ENCODE peak calls at places on chromosomes 4 and X, in five cellular contexts. One of them, this sample, is unnamed.
A peak's percentile ranks its signal among the peaks of the same experiment; 100 is the strongest.

GRCh38 chr4:5141802-5142201 is 90.5 kb downstream of the STK32B start:
- DNase-seq in prostate gland: no peak
- DNase-seq in lower leg skin: no peak
- DNase-seq in LHCN-M2: no peak
- DNase-seq in activated T-helper 1 cell treated with anti-CD3 and anti-CD28 coated beads, Interleukin-12 subunit alpha, Interleukin-12 subunit beta, Interleukin-2, Interleukin-4 antibody, amounts not matched to agents 30 ng/mL and 10 ng/mL and 1 ng/mL, durations not matched to agents 14 hours and 24 hours and 36 hours: no peak
- DNase-seq in this sample: no peak

GRCh38 chr4:100984901-100985300 is 362.4 kb downstream of the PPP3CA start:
- DNase-seq in LHCN-M2: peak; percentile 90
- DNase-seq in activated T-helper 1 cell treated with anti-CD3 and anti-CD28 coated beads, Interleukin-12 subunit alpha, Interleukin-12 subunit beta, Interleukin-2, Interleukin-4 antibody, amounts not matched to agents 30 ng/mL and 10 ng/mL and 1 ng/mL, durations not matched to agents 14 hours and 24 hours and 36 hours: no peak
- DNase-seq in lower leg skin: no peak
- DNase-seq in prostate gland: no peak
- DNase-seq in this sample: no peak

GRCh38 chr4:15544196-15544730 is 74.6 kb downstream of the CC2D2A start:
- DNase-seq in prostate gland: no peak
- DNase-seq in lower leg skin: no peak
- DNase-seq in activated T-helper 1 cell treated with anti-CD3 and anti-CD28 coated beads, Interleukin-12 subunit alpha, Interleukin-12 subunit beta, Interleukin-2, Interleukin-4 antibody, amounts not matched to agents 30 ng/mL and 10 ng/mL and 1 ng/mL, durations not matched to agents 14 hours and 24 hours and 36 hours: no peak
- DNase-seq in LHCN-M2: no peak
- DNase-seq in this sample: no peak

GRCh38 chrX:41406211-41406610 is 40.9 kb upstream of the NYX start:
- DNase-seq in lower leg skin: no peak
- DNase-seq in prostate gland: no peak
- DNase-seq in LHCN-M2: peak; percentile 59
- DNase-seq in activated T-helper 1 cell treated with anti-CD3 and anti-CD28 coated beads, Interleukin-12 subunit alpha, Interleukin-12 subunit beta, Interleukin-2, Interleukin-4 antibody, amounts not matched to agents 30 ng/mL and 10 ng/mL and 1 ng/mL, durations not matched to agents 14 hours and 24 hours and 36 hours: no peak
- DNase-seq in this sample: no peak

GRCh38 chr4:29459926-29460325 is 1260.2 kb upstream of the PCDH7 start:
- DNase-seq in lower leg skin: no peak
- DNase-seq in activated T-helper 1 cell treated with anti-CD3 and anti-CD28 coated beads, Interleukin-12 subunit alpha, Interleukin-12 subunit beta, Interleukin-2, Interleukin-4 antibody, amounts not matched to agents 30 ng/mL and 10 ng/mL and 1 ng/mL, durations not matched to agents 14 hours and 24 hours and 36 hours: no peak
- DNase-seq in prostate gland: no peak
- DNase-seq in LHCN-M2: no peak
- DNase-seq in this sample: no peak

GRCh38 chr4:171390626-171391025 is 422.6 kb upstream of the GALNTL6 start:
- DNase-seq in activated T-helper 1 cell treated with anti-CD3 and anti-CD28 coated beads, Interleukin-12 subunit alpha, Interleukin-12 subunit beta, Interleukin-2, Interleukin-4 antibody, amounts not matched to agents 30 ng/mL and 10 ng/mL and 1 ng/mL, durations not matched to agents 14 hours and 24 hours and 36 hours: no peak
- DNase-seq in prostate gland: no peak
- DNase-seq in lower leg skin: no peak
- DNase-seq in LHCN-M2: peak; percentile 58
- DNase-seq in this sample: no peak

GRCh38 chrX:4708970-4709760 is 995.7 kb upstream of the PRKX start:
- DNase-seq in LHCN-M2: no peak
- DNase-seq in activated T-helper 1 cell treated with anti-CD3 and anti-CD28 coated beads, Interleukin-12 subunit alpha, Interleukin-12 subunit beta, Interleukin-2, Interleukin-4 antibody, amounts not matched to agents 30 ng/mL and 10 ng/mL and 1 ng/mL, durations not matched to agents 14 hours and 24 hours and 36 hours: no peak
- DNase-seq in prostate gland: no peak
- DNase-seq in lower leg skin: no peak
- DNase-seq in this sample: no peak

GRCh38 chr4:184401397-184402171 is 72.8 kb downstream of the IRF2 start:
- DNase-seq in LHCN-M2: no peak
- DNase-seq in activated T-helper 1 cell treated with anti-CD3 and anti-CD28 coated beads, Interleukin-12 subunit alpha, Interleukin-12 subunit beta, Interleukin-2, Interleukin-4 antibody, amounts not matched to agents 30 ng/mL and 10 ng/mL and 1 ng/mL, durations not matched to agents 14 hours and 24 hours and 36 hours: no peak
- DNase-seq in prostate gland: no peak
- DNase-seq in lower leg skin: peak; percentile 17
- DNase-seq in this sample: no peak

GRCh38 chr4:71212216-71212615 is 126.6 kb upstream of the SLC4A4 start:
- DNase-seq in LHCN-M2: no peak
- DNase-seq in prostate gland: no peak
- DNase-seq in lower leg skin: no peak
- DNase-seq in activated T-helper 1 cell treated with anti-CD3 and anti-CD28 coated beads, Interleukin-12 subunit alpha, Interleukin-12 subunit beta, Interleukin-2, Interleukin-4 antibody, amounts not matched to agents 30 ng/mL and 10 ng/mL and 1 ng/mL, durations not matched to agents 14 hours and 24 hours and 36 hours: no peak
- DNase-seq in this sample: no peak

GRCh38 chr4:83582289-83582756 is 46.4 kb downstream of the GPAT3 start:
- DNase-seq in activated T-helper 1 cell treated with anti-CD3 and anti-CD28 coated beads, Interleukin-12 subunit alpha, Interleukin-12 subunit beta, Interleukin-2, Interleukin-4 antibody, amounts not matched to agents 30 ng/mL and 10 ng/mL and 1 ng/mL, durations not matched to agents 14 hours and 24 hours and 36 hours: no peak
- DNase-seq in LHCN-M2: peak; percentile 52
- DNase-seq in lower leg skin: no peak
- DNase-seq in prostate gland: peak; percentile 58
- DNase-seq in this sample: no peak

GRCh38 chr4:152193059-152193458 is 342.8 kb downstream of the FBXW7 start:
- DNase-seq in lower leg skin: no peak
- DNase-seq in prostate gland: no peak
- DNase-seq in activated T-helper 1 cell treated with anti-CD3 and anti-CD28 coated beads, Interleukin-12 subunit alpha, Interleukin-12 subunit beta, Interleukin-2, Interleukin-4 antibody, amounts not matched to agents 30 ng/mL and 10 ng/mL and 1 ng/mL, durations not matched to agents 14 hours and 24 hours and 36 hours: no peak
- DNase-seq in LHCN-M2: no peak
- DNase-seq in this sample: no peak

GRCh38 chr4:151962138-151962845 is 201.5 kb upstream of the GATB start:
- DNase-seq in prostate gland: no peak
- DNase-seq in LHCN-M2: peak; percentile 8
- DNase-seq in activated T-helper 1 cell treated with anti-CD3 and anti-CD28 coated beads, Interleukin-12 subunit alpha, Interleukin-12 subunit beta, Interleukin-2, Interleukin-4 antibody, amounts not matched to agents 30 ng/mL and 10 ng/mL and 1 ng/mL, durations not matched to agents 14 hours and 24 hours and 36 hours: no peak
- DNase-seq in lower leg skin: no peak
- DNase-seq in this sample: no peak

GRCh38 chr4:152310223-152310622 is 225.7 kb downstream of the FBXW7 start:
- DNase-seq in LHCN-M2: peak; percentile 68
- DNase-seq in lower leg skin: no peak
- DNase-seq in activated T-helper 1 cell treated with anti-CD3 and anti-CD28 coated beads, Interleukin-12 subunit alpha, Interleukin-12 subunit beta, Interleukin-2, Interleukin-4 antibody, amounts not matched to agents 30 ng/mL and 10 ng/mL and 1 ng/mL, durations not matched to agents 14 hours and 24 hours and 36 hours: no peak
- DNase-seq in prostate gland: no peak
- DNase-seq in this sample: no peak

GRCh38 chr4:7389719-7390118 is 45.0 kb downstream of the PSAPL1 start:
- DNase-seq in lower leg skin: peak; percentile 74
- DNase-seq in prostate gland: no peak
- DNase-seq in activated T-helper 1 cell treated with anti-CD3 and anti-CD28 coated beads, Interleukin-12 subunit alpha, Interleukin-12 subunit beta, Interleukin-2, Interleukin-4 antibody, amounts not matched to agents 30 ng/mL and 10 ng/mL and 1 ng/mL, durations not matched to agents 14 hours and 24 hours and 36 hours: no peak
- DNase-seq in LHCN-M2: no peak
- DNase-seq in this sample: no peak

GRCh38 chr4:140085924-140086323 is 68.1 kb downstream of the MAML3 start:
- DNase-seq in LHCN-M2: no peak
- DNase-seq in activated T-helper 1 cell treated with anti-CD3 and anti-CD28 coated beads, Interleukin-12 subunit alpha, Interleukin-12 subunit beta, Interleukin-2, Interleukin-4 antibody, amounts not matched to agents 30 ng/mL and 10 ng/mL and 1 ng/mL, durations not matched to agents 14 hours and 24 hours and 36 hours: no peak
- DNase-seq in lower leg skin: no peak
- DNase-seq in prostate gland: no peak
- DNase-seq in this sample: no peak

GRCh38 chr4:92182006-92182735 is 121.6 kb upstream of the GRID2 start:
- DNase-seq in prostate gland: no peak
- DNase-seq in lower leg skin: no peak
- DNase-seq in LHCN-M2: no peak
- DNase-seq in activated T-helper 1 cell treated with anti-CD3 and anti-CD28 coated beads, Interleukin-12 subunit alpha, Interleukin-12 subunit beta, Interleukin-2, Interleukin-4 antibody, amounts not matched to agents 30 ng/mL and 10 ng/mL and 1 ng/mL, durations not matched to agents 14 hours and 24 hours and 36 hours: no peak
- DNase-seq in this sample: no peak

GRCh38 chr4:16521156-16521915 is 295.1 kb upstream of the TAPT1 start:
- DNase-seq in lower leg skin: no peak
- DNase-seq in prostate gland: no peak
- DNase-seq in LHCN-M2: no peak
- DNase-seq in activated T-helper 1 cell treated with anti-CD3 and anti-CD28 coated beads, Interleukin-12 subunit alpha, Interleukin-12 subunit beta, Interleukin-2, Interleukin-4 antibody, amounts not matched to agents 30 ng/mL and 10 ng/mL and 1 ng/mL, durations not matched to agents 14 hours and 24 hours and 36 hours: no peak
- DNase-seq in this sample: no peak

GRCh38 chrX:11374570-11374969 is 81.4 kb downstream of the AMELX start:
- DNase-seq in LHCN-M2: no peak
- DNase-seq in activated T-helper 1 cell treated with anti-CD3 and anti-CD28 coated beads, Interleukin-12 subunit alpha, Interleukin-12 subunit beta, Interleukin-2, Interleukin-4 antibody, amounts not matched to agents 30 ng/mL and 10 ng/mL and 1 ng/mL, durations not matched to agents 14 hours and 24 hours and 36 hours: no peak
- DNase-seq in lower leg skin: no peak
- DNase-seq in prostate gland: no peak
- DNase-seq in this sample: no peak

GRCh38 chr4:139275281-139275735 is 4.7 kb downstream of the MGARP start:
- DNase-seq in lower leg skin: no peak
- DNase-seq in prostate gland: no peak
- DNase-seq in activated T-helper 1 cell treated with anti-CD3 and anti-CD28 coated beads, Interleukin-12 subunit alpha, Interleukin-12 subunit beta, Interleukin-2, Interleukin-4 antibody, amounts not matched to agents 30 ng/mL and 10 ng/mL and 1 ng/mL, durations not matched to agents 14 hours and 24 hours and 36 hours: no peak
- DNase-seq in LHCN-M2: no peak
- DNase-seq in this sample: no peak

GRCh38 chr4:100657187-100657586 is 139.4 kb upstream of the EMCN start:
- DNase-seq in lower leg skin: no peak
- DNase-seq in LHCN-M2: no peak
- DNase-seq in activated T-helper 1 cell treated with anti-CD3 and anti-CD28 coated beads, Interleukin-12 subunit alpha, Interleukin-12 subunit beta, Interleukin-2, Interleukin-4 antibody, amounts not matched to agents 30 ng/mL and 10 ng/mL and 1 ng/mL, durations not matched to agents 14 hours and 24 hours and 36 hours: no peak
- DNase-seq in prostate gland: no peak
- DNase-seq in this sample: no peak

GRCh38 chr4:140697709-140698560 is 58.2 kb downstream of the TBC1D9 start:
- DNase-seq in activated T-helper 1 cell treated with anti-CD3 and anti-CD28 coated beads, Interleukin-12 subunit alpha, Interleukin-12 subunit beta, Interleukin-2, Interleukin-4 antibody, amounts not matched to agents 30 ng/mL and 10 ng/mL and 1 ng/mL, durations not matched to agents 14 hours and 24 hours and 36 hours: no peak
- DNase-seq in lower leg skin: no peak
- DNase-seq in LHCN-M2: no peak
- DNase-seq in prostate gland: no peak
- DNase-seq in this sample: no peak

GRCh38 chrX:46216406-46216805 is 328.8 kb downstream of the ZNF674 start:
- DNase-seq in lower leg skin: no peak
- DNase-seq in activated T-helper 1 cell treated with anti-CD3 and anti-CD28 coated beads, Interleukin-12 subunit alpha, Interleukin-12 subunit beta, Interleukin-2, Interleukin-4 antibody, amounts not matched to agents 30 ng/mL and 10 ng/mL and 1 ng/mL, durations not matched to agents 14 hours and 24 hours and 36 hours: no peak
- DNase-seq in LHCN-M2: no peak
- DNase-seq in prostate gland: no peak
- DNase-seq in this sample: no peak

GRCh38 chr4:340011-340410 is 2.4 kb downstream of the ZNF141 start:
- DNase-seq in prostate gland: no peak
- DNase-seq in LHCN-M2: no peak
- DNase-seq in lower leg skin: no peak
- DNase-seq in activated T-helper 1 cell treated with anti-CD3 and anti-CD28 coated beads, Interleukin-12 subunit alpha, Interleukin-12 subunit beta, Interleukin-2, Interleukin-4 antibody, amounts not matched to agents 30 ng/mL and 10 ng/mL and 1 ng/mL, durations not matched to agents 14 hours and 24 hours and 36 hours: no peak
- DNase-seq in this sample: no peak

This sample was measured in left lung.